ENCODE peak calls at places on chromosomes 11 and 22, in ten cellular contexts. E is ovary, R is adrenal gland, I is Peyer's patch, C is thyroid gland, B is A549, P is HCT116, G is endothelial cell of umbilical vein, W is tibial nerve, A is upper lobe of left lung. N is an unnamed sample.

GRCh38 chr11:293852-294661 is 5.1 kb downstream of the PGGHG start:
- DNase-seq in E (peak; percentile 21), R (no peak), I (no peak), C (no peak), B (no peak), P (no peak), G (no peak), W (no peak), A (peak; percentile 76), N (no peak)

GRCh38 chr11:73513707-73514106 is 84.2 kb downstream of the FAM168A start:
- DNase-seq in E (no peak), R (no peak), I (no peak), C (no peak), B (no peak), P (no peak), G (no peak), W (no peak), A (no peak), N (no peak)

GRCh38 chr11:69008774-69009440 is 4.1 kb downstream of the MRGPRF start:
- DNase-seq in E (peak; percentile 80), R (peak; percentile 43), I (peak; percentile 70), C (peak; percentile 11), B (peak; percentile 89), P (peak; percentile 83), G (peak; percentile 51), W (peak; percentile 66), A (peak; percentile 85), N (peak; percentile 22)

GRCh38 chr11:37394236-37394870 is 796.3 kb upstream of the RAG2 start:
- DNase-seq in E (no peak), R (no peak), I (no peak), C (no peak), B (peak; percentile 2), P (no peak), G (no peak), W (no peak), A (no peak), N (no peak)

GRCh38 chr11:88433546-88434230 is 96.2 kb upstream of the CTSC start:
- DNase-seq in E (no peak), R (no peak), I (no peak), C (no peak), B (no peak), P (no peak), G (no peak), W (no peak), A (no peak), N (no peak)

GRCh38 chr11:73584831-73585230 is 13.1 kb downstream of the FAM168A start:
- DNase-seq in E (no peak), R (no peak), I (no peak), C (no peak), B (no peak), P (no peak), G (no peak), W (no peak), A (no peak), N (no peak)

GRCh38 chr11:132238331-132238730 is 867.9 kb downstream of the NTM start:
- DNase-seq in E (no peak), R (no peak), I (no peak), C (no peak), B (no peak), P (no peak), G (no peak), W (no peak), A (no peak), N (no peak)

GRCh38 chr22:44926124-44926475 is 83.7 kb downstream of the PHF21B start:
- DNase-seq in E (no peak), R (no peak), I (no peak), C (no peak), B (no peak), P (no peak), G (no peak), W (no peak), A (no peak), N (no peak)

GRCh38 chr11:126212089-126212660 is 593 bp downstream of the FAM118B start:
- DNase-seq in E (no peak), R (no peak), I (no peak), C (no peak), B (no peak), P (no peak), G (peak; percentile 18), W (no peak), A (no peak), N (no peak)

GRCh38 chr22:19105867-19106802 is 16.1 kb downstream of the DGCR2 start:
- DNase-seq in E (no peak), R (no peak), I (no peak), C (no peak), B (no peak), P (no peak), G (no peak), W (no peak), A (no peak), N (no peak)

GRCh38 chr11:71465054-71465453 is 12.1 kb downstream of the NADSYN1 start:
- DNase-seq in E (no peak), R (no peak), I (peak; percentile 3), C (no peak), B (no peak), P (no peak), G (no peak), W (no peak), A (no peak), N (no peak)

DNA sequence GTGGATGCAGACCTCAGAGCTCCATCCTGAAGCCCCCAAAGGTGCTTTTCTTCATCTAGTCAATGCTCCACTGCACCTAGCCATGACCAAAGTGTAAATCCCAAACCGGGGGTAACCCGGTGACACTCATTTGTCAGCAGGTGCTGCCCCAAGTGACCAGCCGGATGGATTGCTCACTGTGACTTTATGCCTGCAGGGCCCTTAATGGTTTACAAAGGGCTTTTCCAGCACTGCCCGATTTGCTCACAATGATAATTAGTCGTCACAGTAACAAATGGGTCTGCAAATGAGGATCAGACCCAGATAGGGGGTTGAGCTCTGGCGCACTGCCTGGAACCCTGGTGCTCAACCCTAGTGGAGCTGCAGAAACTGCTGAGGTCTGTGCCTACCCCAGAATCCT is 45.7 kb upstream of the CD5 start:
- DNase-seq in E (no peak), R (no peak), I (no peak), C (no peak), B (no peak), P (no peak), G (no peak), W (no peak), A (no peak), N (no peak)
- TF ChIP-seq POLR2A in E (no peak), R (no peak), I (no peak), C (no peak), B (no peak), P (no peak), G (no peak), W (no peak), A (no peak), N (no peak)

DNA sequence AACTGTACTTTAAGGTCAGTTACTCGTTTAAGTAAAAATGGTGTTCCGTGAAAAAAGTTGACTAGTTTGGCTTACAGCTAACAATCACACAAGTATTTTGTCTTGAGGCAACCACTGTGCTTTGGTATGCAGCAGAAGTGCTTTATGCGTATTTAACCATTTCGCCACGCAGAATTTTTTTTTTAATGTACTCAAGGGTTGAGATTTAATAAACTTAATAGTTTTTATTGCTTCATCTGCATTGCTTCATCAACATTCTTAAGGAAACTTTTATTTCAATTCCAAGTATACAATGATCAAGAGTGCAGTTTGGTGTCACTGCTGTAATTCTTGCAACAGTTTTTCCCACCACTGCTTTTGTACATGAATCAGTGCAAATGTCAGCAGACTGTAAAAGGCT is 66.4 kb downstream of the ZNRF3 start:
- DNase-seq in E (no peak), R (no peak), I (no peak), C (no peak), B (peak; percentile 33), P (no peak), G (no peak), W (no peak), A (no peak), N (no peak)
- H3K4me3 ChIP-seq in E (no peak overlapping the region), R (no peak overlapping the region), I (no peak overlapping the region), C (no peak overlapping the region), B (no peak overlapping the region), P (no peak overlapping the region), G (no peak overlapping the region), W (no peak overlapping the region), A (no peak overlapping the region), N (no peak overlapping the region)

DNA sequence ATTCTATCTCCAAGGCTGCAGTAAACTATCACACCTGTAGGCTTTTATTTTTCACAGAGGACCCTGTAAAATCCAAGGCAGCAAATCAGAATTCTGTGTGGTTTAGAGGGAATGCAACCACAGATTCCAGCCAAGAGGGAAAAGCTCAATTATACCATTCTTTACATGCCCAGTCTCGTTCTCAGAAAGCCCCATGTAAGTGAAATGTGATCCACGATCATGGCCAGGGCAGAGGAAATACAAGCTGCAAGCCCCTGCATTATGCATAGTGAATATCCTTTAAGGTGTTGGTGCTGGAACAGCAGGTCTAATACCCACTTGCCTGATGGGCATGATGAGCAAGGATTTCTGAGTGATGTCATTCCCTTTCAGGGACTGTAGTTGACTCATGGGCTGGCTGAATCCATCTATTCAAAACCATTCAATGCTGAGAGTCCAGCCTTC is 198.7 kb upstream of the MTMR2 start:
- DNase-seq in E (no peak), R (no peak), I (no peak), C (no peak), B (no peak), P (no peak), G (no peak), W (no peak), A (no peak), N (no peak)
- TF ChIP-seq CTCF in E (no peak), R (no peak), I (no peak), C (no peak), B (no peak), P (no peak), G (no peak), W (no peak), A (no peak), N (no peak)

GRCh38 chr11:61406991-61407728 is 14.8 kb downstream of the TMEM216 start:
- DNase-seq in E (no peak), R (no peak), I (no peak), C (no peak), B (no peak), P (no peak), G (no peak), W (no peak), A (no peak), N (no peak)

GRCh38 chr11:61414547-61414946 is 15.2 kb downstream of the CPSF7 start:
- DNase-seq in E (no peak), R (no peak), I (no peak), C (no peak), B (no peak), P (no peak), G (no peak), W (no peak), A (no peak), N (no peak)

GRCh38 chr11:61413496-61413895 is 16.3 kb downstream of the CPSF7 start:
- DNase-seq in E (no peak), R (no peak), I (no peak), C (no peak), B (no peak), P (no peak), G (no peak), W (no peak), A (no peak), N (no peak)

GRCh38 chr11:61415381-61415780 is 14.4 kb downstream of the CPSF7 start:
- DNase-seq in E (no peak), R (no peak), I (no peak), C (no peak), B (no peak), P (no peak), G (no peak), W (no peak), A (no peak), N (no peak)

DNA sequence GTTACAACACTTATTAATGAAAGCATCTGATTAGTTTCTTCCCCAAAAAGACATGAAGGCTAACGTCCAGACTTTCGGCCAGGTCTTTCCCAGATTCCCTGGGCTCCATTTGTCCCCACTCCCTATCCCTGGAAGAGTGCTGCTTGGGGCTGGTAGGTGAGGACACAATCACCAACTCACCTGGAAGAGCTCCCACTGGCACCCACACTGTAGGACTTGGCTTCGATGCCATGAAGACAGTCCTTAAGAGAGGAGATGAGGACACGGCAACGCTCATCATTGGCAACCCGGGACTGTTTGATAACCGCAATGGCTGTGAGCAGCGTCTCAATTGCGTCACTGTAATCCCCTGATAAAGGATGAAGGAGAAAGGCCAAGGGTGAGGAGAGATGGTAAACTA is 18.2 kb downstream of the CPSF7 start:
- DNase-seq in E (no peak), R (no peak), I (no peak), C (no peak), B (no peak), P (no peak), G (no peak), W (no peak), A (no peak), N (no peak)
- TF ChIP-seq POLR2A in E (no peak), R (no peak), I (no peak), C (no peak), B (no peak), P (no peak), G (no peak), W (no peak), A (no peak), N (no peak)